ENCODE peak calls at places on chromosomes 7 and 10, in four cellular contexts. L, Q, T and D are unnamed samples.

GRCh38 chr7:48424731-48425130 is 253.5 kb downstream of the ABCA13 start:
- DNase-seq in L (no peak), Q (peak; percentile 14), T (no peak), D (no peak)

GRCh38 chr7:91082038-91082437 is 182.2 kb upstream of the FZD1 start:
- DNase-seq in T (no peak), L (no peak), Q (no peak), D (no peak)

GRCh38 chr10:3924344-3924743 is 139.3 kb upstream of the KLF6 start:
- DNase-seq in Q (no peak), L (no peak), T (no peak), D (no peak)

GRCh38 chr7:73892003-73892975 is 31.3 kb downstream of the TMEM270 start:
- DNase-seq in T (peak; percentile 39), Q (no peak), L (no peak), D (peak; percentile 33)

GRCh38 chr7:2425749-2426148 is 22.3 kb downstream of the CHST12 start:
- DNase-seq in T (no peak), Q (no peak), L (no peak), D (no peak)

GRCh38 chr7:127350586-127350985 is 41.9 kb downstream of the ZNF800 start:
- DNase-seq in Q (no peak), L (no peak), T (no peak), D (no peak)

GRCh38 chr7:87689374-87689773 is 61.2 kb downstream of the RUNDC3B start:
- DNase-seq in L (no peak), Q (no peak), T (no peak), D (no peak)

GRCh38 chr10:101467286-101467770 is 113.4 kb downstream of the BTRC start:
- DNase-seq in T (no peak), Q (peak; percentile 52), L (peak; percentile 76), D (peak; percentile 46)

GRCh38 chr10:24642921-24643678 is 80.6 kb downstream of the ARHGAP21 start:
- DNase-seq in Q (peak; percentile 60), L (peak; percentile 71), T (no peak), D (peak; percentile 35)

GRCh38 chr10:100362570-100363496 is 15.8 kb downstream of the SCD start:
- DNase-seq in T (no peak), Q (no peak), L (no peak), D (no peak)

GRCh38 chr10:121617176-121617575 is 18.9 kb upstream of the FGFR2 start:
- DNase-seq in L (no peak), Q (no peak), T (no peak), D (no peak)

GRCh38 chr10:28815681-28816080 is 138.4 kb downstream of the BAMBI start:
- DNase-seq in T (no peak), Q (no peak), L (no peak), D (no peak)

GRCh38 chr7:50341709-50342108 is 37.2 kb downstream of the IKZF1 start:
- DNase-seq in T (no peak), L (no peak), Q (no peak), D (no peak)

GRCh38 chr10:122152544-122152943 is 118.6 kb upstream of the BTBD16 start:
- DNase-seq in L (no peak), Q (no peak), T (peak; percentile 56), D (peak; percentile 62)

GRCh38 chr7:150451097-150451793 is 815 bp downstream of the GIMAP8 start:
- DNase-seq in Q (no peak), T (peak; percentile 57), L (no peak), D (no peak)

GRCh38 chr10:59346321-59346720 is 16.0 kb downstream of the FAM13C start:
- DNase-seq in Q (no peak), T (no peak), L (no peak), D (no peak)

GRCh38 chr7:36129048-36129534 is 24.0 kb upstream of the EEPD1 start:
- DNase-seq in Q (no peak), L (no peak), T (peak; percentile 59), D (peak; percentile 43)

GRCh38 chr7:149803551-149804074 is 30.2 kb upstream of the ZNF467 start:
- DNase-seq in T (no peak), L (no peak), Q (no peak), D (no peak)

GRCh38 chr7:117124585-117125220 is 171.4 kb downstream of the ST7 start:
- DNase-seq in T (peak; percentile 80), Q (peak; percentile 30), L (peak; percentile 90), D (no peak)

GRCh38 chr7:77569514-77570232 is 32.6 kb downstream of the PTPN12 start:
- DNase-seq in L (no peak), T (no peak), Q (no peak), D (no peak)

GRCh38 chr7:83267141-83267631 is 104.5 kb upstream of the PCLO start:
- DNase-seq in T (no peak), Q (peak; percentile 12), L (no peak), D (peak; percentile 32)

GRCh38 chr10:46226900-46227558 is 59.8 kb upstream of the ANTXRL start:
- DNase-seq in L (no peak), Q (no peak), T (no peak), D (peak; percentile 2)

GRCh38 chr7:29017666-29018065 is 59.5 kb upstream of the TRIL start:
- DNase-seq in T (no peak), L (no peak), Q (no peak), D (no peak)

GRCh38 chr10:73888514-73888913 is 14.2 kb upstream of the CAMK2G start:
- DNase-seq in Q (no peak), T (no peak), L (no peak), D (peak; percentile 82)

GRCh38 chr7:6637544-6638229 is 569 bp downstream of the ZNF316 start:
- DNase-seq in T (peak; percentile 41), Q (peak; percentile 98), L (no peak), D (no peak)

GRCh38 chr10:37975407-37975991 is 948 bp downstream of the ZNF25 start:
- DNase-seq in T (no peak), L (no peak), Q (peak; percentile 14), D (no peak)

GRCh38 chr7:140537750-140538482 is 58.6 kb upstream of the MKRN1 start:
- DNase-seq in L (no peak), Q (no peak), T (no peak), D (no peak)

GRCh38 chr7:143906176-143906575 is 4.2 kb upstream of the TCAF1 start:
- DNase-seq in L (no peak), T (no peak), Q (no peak), D (no peak)

DNA sequence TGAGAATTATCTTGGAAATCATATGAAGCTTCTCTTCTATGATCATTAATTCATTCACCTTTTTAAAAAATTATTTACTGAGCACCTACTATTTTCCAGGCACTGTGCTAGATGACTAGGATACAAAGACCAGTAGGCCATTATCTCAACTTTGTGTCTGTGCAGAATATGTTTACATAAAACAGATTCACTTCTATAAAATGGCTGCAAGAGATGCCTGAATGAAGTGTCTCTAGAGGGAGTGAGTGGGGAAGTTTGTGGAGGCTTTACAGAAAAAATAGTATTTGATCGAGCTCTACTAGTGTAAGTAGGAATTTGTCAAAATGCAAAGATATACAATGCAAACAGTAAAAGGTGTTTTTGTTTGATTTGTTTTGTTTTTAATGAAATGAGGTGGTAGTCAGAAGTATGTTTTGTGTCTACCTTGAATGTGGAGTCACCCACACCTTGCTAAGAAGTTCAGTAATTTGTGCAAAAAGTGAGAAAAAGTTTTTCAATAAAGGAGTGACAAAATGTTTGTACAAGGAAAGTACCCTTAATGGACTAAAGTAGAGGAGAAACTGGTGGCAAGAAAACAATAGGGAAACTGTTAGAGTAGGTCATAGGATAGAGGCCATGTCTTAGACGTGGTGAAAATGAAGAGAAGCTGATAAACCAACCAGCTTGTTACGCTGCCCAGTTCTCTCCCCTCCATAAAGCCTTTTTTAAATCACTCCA is 125.5 kb downstream of the KCND2 start:
- DNase-seq in T (no peak), L (no peak), Q (no peak), D (no peak)
- TF ChIP-seq POLR2AphosphoS5 in T (no peak), L (no peak), Q (no peak), D (no peak)

GRCh38 chr7:85222522-85222921 is 35.7 kb upstream of the SEMA3D start:
- DNase-seq in T (no peak), Q (no peak), L (no peak), D (no peak)

GRCh38 chr7:85229544-85229943 is 42.7 kb upstream of the SEMA3D start:
- DNase-seq in L (no peak), T (no peak), Q (no peak), D (no peak)

GRCh38 chr7:85230623-85231022 is 43.8 kb upstream of the SEMA3D start:
- DNase-seq in Q (no peak), L (no peak), T (no peak), D (peak; percentile 22)

GRCh38 chr7:85232068-85232467 is 45.2 kb upstream of the SEMA3D start:
- DNase-seq in Q (no peak), T (no peak), L (no peak), D (no peak)

GRCh38 chr7:85226401-85227085 is 39.7 kb upstream of the SEMA3D start:
- DNase-seq in L (no peak), T (no peak), Q (no peak), D (no peak)
- TF ChIP-seq CTCF in L (no peak), T (no peak), Q (no peak), D (no peak)

DNA sequence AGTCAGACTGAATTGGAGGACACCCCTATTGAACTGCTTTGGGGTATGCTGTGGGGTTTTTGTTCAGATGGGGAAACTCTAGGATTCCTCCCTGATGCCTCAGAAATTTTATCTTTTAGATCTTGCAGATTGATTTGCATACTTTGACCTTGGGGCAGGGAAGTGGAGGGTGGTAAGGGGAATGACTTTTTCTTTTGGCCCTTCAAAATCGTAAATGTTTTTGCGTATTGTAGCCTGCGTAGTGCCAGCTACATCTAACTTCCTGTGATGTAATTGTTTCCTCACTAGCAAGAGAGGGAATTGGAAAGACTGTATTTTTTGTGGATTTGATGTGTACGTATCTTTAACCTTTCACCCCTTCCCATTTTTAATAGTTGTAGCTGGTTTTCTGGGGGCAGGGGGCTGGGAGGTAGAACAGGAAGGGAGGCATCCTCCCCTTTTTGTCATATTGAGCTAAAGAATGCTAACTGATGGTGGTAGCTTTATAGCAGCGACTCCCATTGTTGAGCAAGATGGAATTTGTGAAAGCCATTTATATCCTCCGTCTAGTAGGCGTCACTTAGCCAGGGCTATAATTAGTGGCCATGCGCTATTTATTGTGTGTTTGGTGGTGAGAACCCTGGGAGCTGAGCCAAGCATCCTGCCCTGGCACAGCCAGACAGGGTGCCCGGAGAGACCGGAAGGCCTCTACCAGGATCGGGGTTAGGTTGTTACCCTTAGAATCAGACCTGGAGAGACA is 11.3 kb downstream of the DUSP5 start:
- DNase-seq in T (no peak), Q (no peak), L (no peak), D (no peak)
- TF ChIP-seq POLR2AphosphoS5 in T (no peak), Q (no peak), L (peak; percentile 23), D (no peak)

DNA sequence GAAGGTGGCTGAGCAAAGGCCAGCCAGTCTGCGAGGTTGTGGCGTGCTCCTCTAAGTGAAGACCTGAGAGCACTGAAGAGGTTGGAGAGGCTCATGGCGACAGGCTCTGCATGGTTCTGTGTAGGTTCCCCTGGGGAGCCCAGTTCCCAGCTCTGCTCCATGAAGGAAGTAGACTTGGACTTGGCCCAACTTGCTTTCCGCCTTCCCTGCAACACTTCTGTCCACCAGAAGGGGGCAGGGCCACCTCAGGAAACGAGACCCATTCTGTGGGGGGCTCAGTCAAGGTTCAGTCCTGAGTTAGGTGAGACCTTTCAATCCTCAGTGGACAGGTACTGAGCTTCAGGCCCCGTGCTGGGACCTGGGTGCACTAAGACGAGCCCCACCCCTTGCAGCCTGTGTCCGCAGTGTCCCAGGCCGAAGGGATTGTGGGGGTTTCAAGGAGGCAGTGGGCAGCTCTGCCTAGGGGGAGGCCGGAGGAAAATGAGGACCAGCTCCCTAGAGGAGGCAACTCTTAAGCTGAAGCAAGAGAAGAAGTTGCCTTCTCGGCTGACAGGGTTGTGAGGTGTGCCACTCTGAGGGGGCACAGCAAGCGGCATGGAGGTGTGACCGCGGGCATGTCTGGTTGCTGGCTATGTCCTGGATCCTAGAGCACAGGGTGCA is 15.0 kb upstream of the PCBD1 start:
- DNase-seq in L (no peak), T (peak; percentile 56), Q (peak; percentile 85), D (peak; percentile 46)
- TF ChIP-seq CTCF in L (peak; percentile 95), T (peak; percentile 79), Q (peak; percentile 88), D (peak; percentile 84)

GRCh38 chr10:69049564-69049955 is 38.3 kb upstream of the SRGN start:
- DNase-seq in T (no peak), Q (no peak), L (no peak), D (no peak)
- TF ChIP-seq POLR2AphosphoS5 in T (no peak), Q (no peak), L (no peak), D (no peak)